ENCODE peak calls at places on chromosomes 2 and 18, in nine cellular contexts. I is retinal pigment epithelial cell, N is WTC11, X is PC-3, L is astrocyte, J is upper lobe of right lung, O is neural progenitor cell, H is progenitor cell of endocrine pancreas, V is esophagus squamous epithelium. M is an unnamed sample.

GRCh38 chr2:241412144-241412543 is 56.1 kb downstream of the FARP2 start:
- DNase-seq in V (no peak), J (no peak), X (peak), N (no peak), O (no peak), I (no peak), L (peak), H (no peak), M (no peak)

GRCh38 chr2:31413876-31414550 is 529 bp downstream of the XDH start:
- DNase-seq in V (no peak), I (no peak), O (peak), J (no peak), N (no peak), H (no peak), X (peak), L (no peak), M (no peak)

GRCh38 chr2:189076131-189076530 is 102.0 kb downstream of the COL3A1 start:
- DNase-seq in L (no peak), N (no peak), O (no peak), V (no peak), X (no peak), I (no peak), H (no peak), J (no peak), M (no peak)

GRCh38 chr2:24201496-24201895 is 26.6 kb downstream of the FAM228A start:
- DNase-seq in H (no peak), I (peak), N (no peak), X (no peak), O (no peak), L (no peak), V (no peak), J (no peak), M (no peak)

GRCh38 chr2:85945576-85945975 is 56.8 kb upstream of the ST3GAL5 start:
- DNase-seq in J (no peak), N (no peak), V (no peak), H (no peak), L (no peak), I (no peak), O (no peak), X (no peak), M (no peak)

GRCh38 chr2:152387046-152387445 is 52.1 kb downstream of the FMNL2 start:
- DNase-seq in O (no peak), X (no peak), V (no peak), I (no peak), H (no peak), N (no peak), L (peak), J (no peak), M (no peak)

GRCh38 chr2:55772309-55772980 is 78.8 kb upstream of the PNPT1 start:
- DNase-seq in J (no peak), O (no peak), H (no peak), I (no peak), L (no peak), X (no peak), N (no peak), V (no peak), M (no peak)

GRCh38 chr18:34787931-34788532 is 77.9 kb downstream of the DTNA start:
- DNase-seq in H (no peak), L (peak), V (no peak), I (no peak), X (peak), J (no peak), O (peak), N (no peak), M (no peak)

GRCh38 chr2:227782804-227783203 is 30.8 kb upstream of the CCL20 start:
- DNase-seq in J (no peak), L (no peak), N (no peak), X (no peak), H (no peak), I (no peak), V (no peak), O (no peak), M (no peak)

GRCh38 chr2:143489135-143489534 is 359.9 kb downstream of the ARHGAP15 start:
- DNase-seq in H (no peak), V (no peak), N (no peak), X (peak), J (no peak), I (peak), O (no peak), L (peak), M (no peak)

GRCh38 chr2:120354467-120354866 is 8.5 kb downstream of the INHBB start:
- DNase-seq in L (no peak), H (no peak), O (no peak), V (no peak), N (no peak), I (no peak), J (no peak), X (no peak), M (no peak)

GRCh38 chr2:191265311-191266170 is 20.3 kb downstream of the MYO1B start:
- DNase-seq in H (no peak), X (peak), V (no peak), N (no peak), O (no peak), I (peak), L (peak), J (no peak), M (no peak)

GRCh38 chr2:110906613-110907365 is 174.4 kb downstream of the ACOXL start:
- DNase-seq in X (no peak), I (no peak), H (no peak), L (no peak), O (no peak), J (no peak), V (no peak), N (no peak), M (no peak)
- TF ChIP-seq CTCF in X (no peak), I (no peak), H (no peak), L (no peak), O (no peak), J (no peak), V (no peak), N (no peak), M (no peak)

GRCh38 chr2:216688731-216689360 is 6.5 kb downstream of the IGFBP5 start:
- DNase-seq in H (no peak), V (no peak), L (no peak), N (no peak), X (no peak), O (no peak), I (no peak), J (peak), M (no peak)

GRCh38 chr2:216687111-216687510 is 8.2 kb downstream of the IGFBP5 start:
- DNase-seq in H (no peak), L (no peak), J (peak), N (no peak), X (no peak), O (no peak), V (no peak), I (no peak), M (no peak)

GRCh38 chr2:216685327-216685875 is 9.9 kb downstream of the IGFBP5 start:
- DNase-seq in O (no peak), H (no peak), X (no peak), N (no peak), L (no peak), J (peak), I (no peak), V (no peak), M (no peak)

GRCh38 chr2:216689397-216689796 is 6.0 kb downstream of the IGFBP5 start:
- DNase-seq in X (no peak), N (no peak), O (no peak), J (peak), I (no peak), L (no peak), H (no peak), V (no peak), M (no peak)

GRCh38 chr2:216687646-216688045 is 7.7 kb downstream of the IGFBP5 start:
- DNase-seq in V (no peak), J (peak), O (peak), I (no peak), X (no peak), N (peak), H (no peak), L (no peak), M (no peak)
- TF ChIP-seq CTCF in V (peak), J (peak), O (peak), I (peak), X (peak), N (peak), H (peak), L (peak), M (peak)

DNA sequence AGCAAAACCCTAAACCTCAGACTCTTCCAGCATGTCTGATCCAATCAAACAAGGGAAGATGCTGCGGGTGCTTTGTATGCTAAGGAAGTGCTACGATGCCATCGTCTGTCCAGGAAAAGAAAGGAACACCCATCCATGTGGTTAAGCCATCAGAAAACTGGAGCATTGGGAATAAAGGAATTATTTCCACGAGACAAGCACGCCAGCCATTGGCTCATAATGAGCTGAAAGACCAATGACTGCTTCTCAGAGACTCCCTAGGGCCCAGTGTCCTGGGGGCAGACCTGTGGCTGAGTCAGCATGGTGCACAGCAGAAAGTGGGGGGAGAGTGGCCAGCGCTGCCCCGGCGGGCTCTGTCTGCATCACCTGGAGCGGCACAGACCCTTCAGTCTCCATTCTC is 66.0 kb upstream of the AFF3 start:
- DNase-seq in O (no peak), L (no peak), I (no peak), N (no peak), H (no peak), X (no peak), J (no peak), V (no peak), M (no peak)
- TF ChIP-seq CTCF in O (peak), L (no peak), I (no peak), N (no peak), H (no peak), X (no peak), J (no peak), V (no peak), M (peak)

GRCh38 chr2:36701391-36701795 is 4.9 kb downstream of the VIT start:
- DNase-seq in J (no peak), L (peak), I (no peak), H (no peak), X (peak), O (peak), V (no peak), N (no peak), M (no peak)
- TF ChIP-seq CTCF in J (no peak), L (no peak), I (peak), H (peak), X (no peak), O (peak), V (peak), N (no peak), M (peak)

GRCh38 chr2:222341328-222341727 is 42.5 kb upstream of the PAX3 start:
- DNase-seq in V (no peak), X (no peak), H (no peak), L (no peak), N (no peak), O (no peak), I (no peak), J (no peak), M (no peak)
- TF ChIP-seq CTCF in V (no peak), X (no peak), H (no peak), L (no peak), N (no peak), O (no peak), I (no peak), J (no peak), M (no peak)

DNA sequence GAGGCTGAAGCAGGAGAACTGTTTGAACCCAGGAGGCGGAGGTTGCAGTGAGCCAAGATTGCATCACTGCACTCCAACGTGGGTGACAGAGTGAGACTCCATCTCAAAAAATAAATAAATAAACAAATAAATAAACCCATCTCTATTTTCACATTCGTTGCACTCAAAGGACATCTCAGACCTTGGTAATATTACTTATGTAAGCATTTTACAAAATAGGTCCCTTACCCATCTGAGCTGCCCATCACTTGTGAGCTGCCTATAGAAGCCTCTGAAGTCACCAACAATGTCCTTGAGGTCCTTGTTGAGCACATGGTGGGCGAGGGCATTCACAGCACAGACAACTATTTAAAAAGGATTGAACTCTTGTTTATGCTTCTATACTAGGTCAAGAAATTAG is 15.4 kb downstream of the ENOSF1 start:
- DNase-seq in L (no peak), H (no peak), X (no peak), N (no peak), O (no peak), I (no peak), J (no peak), V (no peak), M (no peak)
- TF ChIP-seq CTCF in L (no peak), H (no peak), X (no peak), N (no peak), O (no peak), I (no peak), J (no peak), V (no peak), M (no peak)